ENCODE peak calls at places on chromosomes 12 and 14, in five cellular contexts. W, L, F, G and U are unnamed samples.

GRCh38 chr12:7899755-7900154 is 27.0 kb upstream of the SLC2A14 start:
- DNase-seq in W (no peak), L (peak; percentile 71), F (peak; percentile 55), G (no peak), U (no peak)

GRCh38 chr14:23621932-23622495 is 14.2 kb upstream of the DHRS2 start:
- DNase-seq in W (no peak), L (no peak), F (no peak), G (no peak), U (no peak)

GRCh38 chr14:93013368-93013719 is 90.4 kb downstream of the CHGA start:
- DNase-seq in W (no peak), L (peak; percentile 89), F (no peak), G (no peak), U (peak; percentile 71)

GRCh38 chr14:104229621-104230041 is 91.2 kb downstream of the KIF26A start:
- DNase-seq in W (no peak), L (no peak), F (no peak), G (no peak), U (no peak)

GRCh38 chr14:100442473-100443260 is 119.5 kb downstream of the SLC25A47 start:
- DNase-seq in W (peak; percentile 49), L (no peak), F (no peak), G (no peak), U (no peak)

GRCh38 chr12:181921-182320 is 32.0 kb downstream of the SLC6A12 start:
- DNase-seq in W (no peak), L (no peak), F (no peak), G (no peak), U (no peak)

GRCh38 chr12:78865297-78865955 is 852 bp downstream of the SYT1 start:
- DNase-seq in W (no peak), L (no peak), F (no peak), G (no peak), U (no peak)

GRCh38 chr12:8156845-8157244 is at the start of gene ZNF705A:
- DNase-seq in W (no peak), L (peak; percentile 51), F (peak; percentile 56), G (peak; percentile 29), U (peak; percentile 66)

GRCh38 chr12:4084631-4085030 is 188.9 kb upstream of the CCND2 start:
- DNase-seq in W (no peak), L (no peak), F (no peak), G (no peak), U (peak; percentile 4)

GRCh38 chr14:101619484-101619883 is 58.2 kb downstream of the DIO3 start:
- DNase-seq in W (no peak), L (no peak), F (no peak), G (no peak), U (no peak)

GRCh38 chr12:27506645-27507189 is 17.3 kb upstream of the PPFIBP1 start:
- DNase-seq in W (no peak), L (no peak), F (no peak), G (no peak), U (no peak)

GRCh38 chr12:49703647-49704137 is 3.5 kb downstream of the FMNL3 start:
- DNase-seq in W (no peak), L (peak; percentile 85), F (no peak), G (no peak), U (peak; percentile 48)

GRCh38 chr14:94691658-94692029 is 78.3 kb downstream of the GSC start:
- DNase-seq in W (no peak), L (peak; percentile 20), F (no peak), G (no peak), U (no peak)

GRCh38 chr14:32009221-32009620 is 67.9 kb upstream of the ARHGAP5 start:
- DNase-seq in W (no peak), L (no peak), F (no peak), G (no peak), U (no peak)

GRCh38 chr12:104115587-104115975 is 22.4 kb downstream of the NFYB start:
- DNase-seq in W (no peak), L (peak; percentile 40), F (no peak), G (no peak), U (peak; percentile 43)

GRCh38 chr12:8037046-8037663 is 4.6 kb downstream of the FOXJ2 start:
- DNase-seq in W (no peak), L (no peak), F (no peak), G (no peak), U (no peak)

GRCh38 chr14:67932708-67933107 is 113.1 kb downstream of the RAD51B start:
- DNase-seq in W (no peak), L (no peak), F (no peak), G (no peak), U (no peak)

GRCh38 chr14:89236846-89237245 is 180.2 kb downstream of the FOXN3 start:
- DNase-seq in W (no peak), L (no peak), F (no peak), G (no peak), U (no peak)

GRCh38 chr14:47833006-47833405 is 157.6 kb upstream of the MDGA2 start:
- DNase-seq in W (no peak), L (no peak), F (no peak), G (no peak), U (no peak)

GRCh38 chr12:85016423-85016822 is 19.7 kb downstream of the TSPAN19 start:
- DNase-seq in W (no peak), L (peak; percentile 97), F (peak; percentile 84), G (peak; percentile 23), U (peak; percentile 91)

GRCh38 chr12:77010637-77011548 is 54.5 kb downstream of the E2F7 start:
- DNase-seq in W (peak; percentile 77), L (peak; percentile 77), F (peak; percentile 78), G (peak; percentile 49), U (peak; percentile 90)

GRCh38 chr14:34436960-34437728 is 24.9 kb downstream of the SPTSSA start:
- DNase-seq in W (no peak), L (no peak), F (no peak), G (peak; percentile 87), U (no peak)

GRCh38 chr12:69952890-69953289 is 127.9 kb downstream of the MYRFL start:
- DNase-seq in W (no peak), L (no peak), F (no peak), G (no peak), U (no peak)

GRCh38 chr14:81562818-81563217 is 29.2 kb upstream of the SEL1L start:
- DNase-seq in W (no peak), L (peak; percentile 8), F (no peak), G (no peak), U (no peak)

GRCh38 chr12:24759155-24759554 is 189.7 kb downstream of the BCAT1 start:
- DNase-seq in W (no peak), L (peak; percentile 64), F (no peak), G (peak; percentile 25), U (peak; percentile 8)

GRCh38 chr12:32437095-32437515 is 37.7 kb downstream of the FGD4 start:
- DNase-seq in W (no peak), L (peak; percentile 86), F (peak; percentile 85), G (peak; percentile 90), U (peak; percentile 90)

GRCh38 chr12:130525384-130526172 is 187.9 kb downstream of the PIWIL1 start:
- DNase-seq in W (no peak), L (no peak), F (no peak), G (no peak), U (no peak)

GRCh38 chr14:59870277-59871165 is at the start of gene RTN1:
- DNase-seq in W (peak; percentile 82), L (peak; percentile 53), F (peak; percentile 81), G (no peak), U (peak; percentile 60)

GRCh38 chr12:80821513-80822000 is 104.8 kb downstream of the MYF5 start:
- DNase-seq in W (no peak), L (no peak), F (no peak), G (no peak), U (no peak)

GRCh38 chr12:78260976-78261375 is 430.3 kb downstream of the NAV3 start:
- DNase-seq in W (no peak), L (no peak), F (no peak), G (no peak), U (no peak)

GRCh38 chr14:74686324-74686723 is 26.6 kb downstream of the AREL1 start:
- DNase-seq in W (no peak), L (no peak), F (no peak), G (no peak), U (no peak)

GRCh38 chr12:129901256-129901655 is 2.6 kb downstream of the TMEM132D start:
- DNase-seq in W (no peak), L (peak; percentile 10), F (no peak), G (no peak), U (peak; percentile 58)

GRCh38 chr12:66409195-66409871 is 107.0 kb downstream of the HELB start:
- DNase-seq in W (peak; percentile 24), L (peak; percentile 62), F (peak; percentile 59), G (peak; percentile 34), U (peak; percentile 73)

GRCh38 chr12:14410177-14410576 is 44.7 kb downstream of the ATF7IP start:
- DNase-seq in W (no peak), L (peak; percentile 28), F (no peak), G (no peak), U (no peak)
- H3K9me3 ChIP-seq in W (no peaks in the 10 kb centered on the region), L (no peaks in the 10 kb centered on the region), F (no peaks in the 10 kb centered on the region), G (no peaks in the 10 kb centered on the region), U (peaks cover 4% of the 10 kb centered on the region)

GRCh38 chr12:53378222-53378621 is 1.8 kb upstream of the SP1 start:
- DNase-seq in W (no peak), L (no peak), F (no peak), G (no peak), U (no peak)
- H3K4me3 ChIP-seq in W (no peak overlapping the region), L (peak overlapping the region; percentile 77), F (no peak overlapping the region), G (no peak overlapping the region), U (no peak overlapping the region)

DNA sequence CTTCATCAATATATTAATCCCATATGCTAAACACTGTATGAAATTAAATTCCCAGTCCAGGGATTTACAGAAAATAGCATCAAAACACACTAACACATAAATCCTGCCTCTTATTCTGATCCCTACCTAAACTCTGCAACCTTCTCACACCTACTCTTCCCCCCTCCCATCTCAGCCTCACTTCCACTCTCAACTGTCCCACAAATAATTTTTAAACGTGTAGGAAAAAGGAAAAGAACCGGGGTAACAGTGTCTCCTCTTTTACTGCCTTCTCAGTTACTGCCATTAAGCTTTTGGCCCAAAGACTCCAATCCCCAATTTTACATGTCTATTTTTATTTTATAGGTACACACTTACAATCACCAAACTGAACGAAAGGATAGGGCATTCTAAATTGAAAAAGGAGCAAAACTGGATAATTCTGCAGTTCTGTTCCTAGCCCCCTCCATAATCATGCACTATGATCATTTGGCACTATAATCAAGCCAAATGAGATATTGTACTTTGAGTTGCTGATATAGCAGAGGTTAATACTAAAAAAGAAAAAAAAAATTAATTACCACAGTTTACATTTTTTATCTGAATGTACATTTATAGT is 2.9 kb downstream of the DUSP16 start:
- DNase-seq in W (no peak), L (no peak), F (no peak), G (no peak), U (no peak)
- H3K9ac ChIP-seq in W (peak overlapping the region; percentile 98), L (no peak overlapping the region), F (peak overlapping the region; percentile 99), G (peak overlapping the region; percentile 99), U (no peak overlapping the region)

GRCh38 chr14:106390401-106390800 is 864.0 kb downstream of the TMEM121 start:
- DNase-seq in W (no peak), L (no peak), F (no peak), G (no peak), U (no peak)
- H3K9me3 ChIP-seq in W (no peaks in the 10 kb centered on the region), L (no peaks in the 10 kb centered on the region), F (peaks cover 7% of the 10 kb centered on the region), G (no peaks in the 10 kb centered on the region), U (no peaks in the 10 kb centered on the region)